ENCODE peak calls at places on chromosomes 12 and 14, in eight cellular contexts. A is esophagus squamous epithelium, D is dorsolateral prefrontal cortex, Y is kidney, V is PC-3, X is astrocyte of the spinal cord, O is WERI-Rb-1, R is coronary artery. M is an unnamed sample.

GRCh38 chr12:57519758-57520007 is 631 bp downstream of the DDIT3 start:
- DNase-seq in A (no peak), D (no peak), Y (no peak), V (no peak), X (no peak), O (no peak), R (no peak), M (no peak)

GRCh38 chr12:96193725-96194571 is at the start of gene ELK3:
- DNase-seq in A (no peak), D (peak; percentile 33), Y (peak; percentile 86), V (peak; percentile 74), X (peak; percentile 67), O (peak; percentile 39), R (peak; percentile 75), M (peak; percentile 79)

GRCh38 chr12:76341436-76342030 is 6.7 kb downstream of the BBS10 start:
- DNase-seq in A (no peak), D (no peak), Y (no peak), V (peak; percentile 41), X (peak; percentile 22), O (no peak), R (no peak), M (peak; percentile 49)

GRCh38 chr12:101038289-101038871 is 171.7 kb downstream of the SLC5A8 start:
- DNase-seq in A (no peak), D (no peak), Y (no peak), V (no peak), X (no peak), O (no peak), R (no peak), M (no peak)

GRCh38 chr12:40587416-40587815 is 104.8 kb upstream of the CNTN1 start:
- DNase-seq in A (no peak), D (no peak), Y (no peak), V (no peak), X (no peak), O (no peak), R (no peak), M (no peak)

GRCh38 chr12:88035907-88036289 is 6.7 kb upstream of the C12orf50 start:
- DNase-seq in A (no peak), D (no peak), Y (no peak), V (peak; percentile 21), X (no peak), O (no peak), R (no peak), M (no peak)

GRCh38 chr12:64997858-64998257 is 123.2 kb downstream of the WIF1 start:
- DNase-seq in A (no peak), D (no peak), Y (no peak), V (no peak), X (no peak), O (no peak), R (no peak), M (no peak)

GRCh38 chr14:99884834-99885648 is 91.8 kb downstream of the EML1 start:
- DNase-seq in A (no peak), D (no peak), Y (no peak), V (peak; percentile 76), X (peak; percentile 74), O (no peak), R (no peak), M (peak; percentile 86)

GRCh38 chr12:42590324-42590934 is 883 bp upstream of the PRICKLE1 start:
- DNase-seq in A (no peak), D (no peak), Y (peak; percentile 66), V (peak; percentile 50), X (no peak), O (peak; percentile 50), R (no peak), M (no peak)

GRCh38 chr14:52700701-52701172 is 5.4 kb upstream of the ERO1A start:
- DNase-seq in A (no peak), D (no peak), Y (no peak), V (peak; percentile 96), X (no peak), O (no peak), R (no peak), M (peak; percentile 54)

GRCh38 chr12:6967548-6968100 is 2.8 kb downstream of the PHB2 start:
- DNase-seq in A (no peak), D (no peak), Y (no peak), V (no peak), X (no peak), O (no peak), R (no peak), M (no peak)

GRCh38 chr14:89521988-89522387 is 105.0 kb upstream of the FOXN3 start:
- DNase-seq in A (no peak), D (no peak), Y (no peak), V (no peak), X (no peak), O (no peak), R (no peak), M (no peak)

GRCh38 chr14:64422753-64423152 is 34.6 kb downstream of the MTHFD1 start:
- DNase-seq in A (no peak), D (no peak), Y (no peak), V (no peak), X (no peak), O (no peak), R (no peak), M (no peak)

GRCh38 chr14:23537351-23538048 is 14.1 kb downstream of the ZFHX2 start:
- DNase-seq in A (no peak), D (no peak), Y (no peak), V (no peak), X (no peak), O (peak; percentile 80), R (no peak), M (no peak)

GRCh38 chr14:23539867-23540469 is 11.6 kb downstream of the ZFHX2 start:
- DNase-seq in A (no peak), D (no peak), Y (no peak), V (no peak), X (no peak), O (no peak), R (no peak), M (no peak)

GRCh38 chr14:23538049-23538718 is 13.4 kb downstream of the ZFHX2 start:
- DNase-seq in A (no peak), D (no peak), Y (no peak), V (no peak), X (no peak), O (no peak), R (no peak), M (no peak)

GRCh38 chr14:23539209-23539866 is 12.2 kb downstream of the ZFHX2 start:
- DNase-seq in A (no peak), D (no peak), Y (peak; percentile 65), V (peak; percentile 67), X (peak; percentile 31), O (peak; percentile 75), R (no peak), M (peak; percentile 63)

DNA sequence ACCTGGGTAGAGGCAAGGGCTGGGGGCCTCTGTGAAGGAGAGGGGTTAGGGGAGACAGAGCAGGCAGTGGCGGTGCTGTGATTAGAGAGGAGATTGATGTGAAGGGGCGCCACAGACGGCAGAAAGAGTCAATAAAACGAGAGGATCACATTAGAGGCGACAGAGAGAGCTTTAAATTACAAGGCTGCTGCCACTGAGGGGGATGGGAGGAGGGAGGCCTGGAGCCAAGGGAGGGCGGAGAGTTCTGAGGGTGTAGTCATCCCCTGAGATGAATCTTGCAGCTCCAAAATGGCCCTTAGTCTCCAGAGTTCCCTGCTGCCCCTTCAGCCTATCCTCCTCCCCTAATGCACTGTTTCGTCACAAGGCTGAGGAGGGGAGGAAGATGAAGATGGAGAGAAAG is 12.8 kb downstream of the ZFHX2 start:
- DNase-seq in A (no peak), D (peak; percentile 69), Y (no peak), V (no peak), X (peak; percentile 22), O (peak; percentile 79), R (no peak), M (peak; percentile 34)
- H3K4me3 ChIP-seq in A (no peak overlapping the region), D (no peak overlapping the region), Y (no peak overlapping the region), V (no peak overlapping the region), X (no peak overlapping the region), O (peak overlapping the region; percentile 3), R (no peak overlapping the region), M (no peak overlapping the region)

GRCh38 chr14:55130194-55130550 is 1.1 kb downstream of the LGALS3 start:
- DNase-seq in A (no peak), D (no peak), Y (no peak), V (peak; percentile 97), X (no peak), O (no peak), R (no peak), M (no peak)
- H3K4me3 ChIP-seq in A (peak overlapping the region; percentile 90), D (peak overlapping the region; percentile 52), Y (peak overlapping the region; percentile 80), V (peak overlapping the region; percentile 73), X (peak overlapping the region; percentile 75), O (no peak overlapping the region), R (peak overlapping the region; percentile 97), M (peak overlapping the region; percentile 83)

GRCh38 chr12:9868951-9869306 is 225 bp downstream of the CLEC2B start:
- DNase-seq in A (no peak), D (no peak), Y (no peak), V (no peak), X (peak; percentile 14), O (no peak), R (no peak), M (no peak)

GRCh38 chr12:9867531-9867930 is 1.6 kb downstream of the CLEC2B start:
- DNase-seq in A (no peak), D (no peak), Y (no peak), V (no peak), X (no peak), O (no peak), R (no peak), M (no peak)

GRCh38 chr12:9868271-9868815 is 811 bp downstream of the CLEC2B start:
- DNase-seq in A (no peak), D (no peak), Y (no peak), V (no peak), X (no peak), O (no peak), R (no peak), M (peak; percentile 29)

GRCh38 chr12:9870311-9870866 is 1.2 kb upstream of the CLEC2B start:
- DNase-seq in A (no peak), D (no peak), Y (no peak), V (peak; percentile 3), X (peak; percentile 26), O (no peak), R (no peak), M (peak; percentile 74)

GRCh38 chr12:9869307-9870161 is at the start of gene CLEC2B:
- DNase-seq in A (no peak), D (no peak), Y (no peak), V (peak; percentile 69), X (peak; percentile 83), O (no peak), R (no peak), M (peak; percentile 91)
- H3K4me3 ChIP-seq in A (peak within 1 kb of the TSS; percentile 35), D (peak within 1 kb of the TSS; percentile 48), Y (peak within 1 kb of the TSS; percentile 69), V (peak within 1 kb of the TSS; percentile 70), X (peak within 1 kb of the TSS; percentile 46), O (peak within 1 kb of the TSS; percentile 38), R (peak within 1 kb of the TSS; percentile 67), M (peak within 1 kb of the TSS; percentile 51)

GRCh38 chr12:104615048-104615561 is 158.4 kb downstream of the CHST11 start:
- DNase-seq in A (no peak), D (no peak), Y (no peak), V (no peak), X (no peak), O (no peak), R (peak; percentile 83), M (no peak)

GRCh38 chr12:104620761-104621531 is 164.2 kb downstream of the CHST11 start:
- DNase-seq in A (no peak), D (no peak), Y (no peak), V (no peak), X (no peak), O (peak; percentile 34), R (no peak), M (no peak)

GRCh38 chr12:104619305-104619704 is 162.6 kb downstream of the CHST11 start:
- DNase-seq in A (no peak), D (no peak), Y (no peak), V (no peak), X (no peak), O (no peak), R (no peak), M (no peak)

GRCh38 chr12:104622942-104623341 is 166.2 kb downstream of the CHST11 start:
- DNase-seq in A (no peak), D (no peak), Y (no peak), V (no peak), X (no peak), O (no peak), R (no peak), M (peak; percentile 67)

GRCh38 chr12:104618691-104619090 is 161.9 kb downstream of the CHST11 start:
- DNase-seq in A (no peak), D (no peak), Y (no peak), V (no peak), X (no peak), O (no peak), R (no peak), M (no peak)
- H3K4me3 ChIP-seq in A (no peak overlapping the region), D (no peak overlapping the region), Y (no peak overlapping the region), V (no peak overlapping the region), X (no peak overlapping the region), O (no peak overlapping the region), R (no peak overlapping the region), M (no peak overlapping the region)